ENCODE peak calls at places on chromosomes 13 and 19, in five cellular contexts. P, Z, M, D and I are unnamed samples.

GRCh38 chr13:83372786-83373185 is 509.5 kb downstream of the SLITRK1 start:
- DNase-seq in D (no peak), Z (no peak), P (no peak), M (no peak), I (no peak)

GRCh38 chr19:2719232-2719735 is 1.9 kb downstream of the DIRAS1 start:
- DNase-seq in M (no peak), P (no peak), Z (no peak), D (no peak), I (no peak)

GRCh38 chr13:47621931-47622330 is 379.1 kb downstream of the SUCLA2 start:
- DNase-seq in Z (no peak), P (no peak), D (no peak), M (peak), I (peak)

GRCh38 chr13:42746846-42747245 is 34.5 kb upstream of the FAM216B start:
- DNase-seq in Z (no peak), P (no peak), D (no peak), M (no peak), I (no peak)

GRCh38 chr13:108486096-108486495 is 143.3 kb upstream of the MYO16 start:
- DNase-seq in D (no peak), Z (no peak), P (no peak), M (no peak), I (no peak)

GRCh38 chr13:24038405-24038804 is 122.1 kb upstream of the SPATA13 start:
- DNase-seq in M (peak), P (no peak), D (no peak), Z (no peak), I (peak)

GRCh38 chr13:29543230-29544215 is 52.0 kb downstream of the SLC7A1 start:
- DNase-seq in D (no peak), M (no peak), P (no peak), Z (no peak), I (peak)

GRCh38 chr13:100722517-100722916 is 47.9 kb upstream of the TMTC4 start:
- DNase-seq in Z (no peak), M (no peak), P (no peak), D (no peak), I (no peak)

GRCh38 chr13:59963827-59964226 is 199.9 kb downstream of the DIAPH3 start:
- DNase-seq in Z (no peak), D (no peak), P (no peak), M (no peak), I (no peak)

GRCh38 chr13:29484796-29485195 is 110.7 kb downstream of the SLC7A1 start:
- DNase-seq in M (no peak), P (no peak), D (no peak), Z (no peak), I (no peak)

GRCh38 chr13:95624020-95624419 is 20.5 kb downstream of the DZIP1 start:
- DNase-seq in Z (no peak), M (peak), P (no peak), D (no peak), I (peak)

GRCh38 chr19:3692141-3693029 is 7.9 kb downstream of the PIP5K1C start:
- DNase-seq in D (no peak), M (no peak), P (no peak), Z (no peak), I (no peak)

GRCh38 chr19:991174-991931 is 7.2 kb downstream of the WDR18 start:
- DNase-seq in M (peak), Z (no peak), D (no peak), P (no peak), I (peak)

GRCh38 chr13:44050450-44051063 is 170.9 kb downstream of the LACC1 start:
- DNase-seq in D (no peak), Z (no peak), M (peak), P (no peak), I (peak)

GRCh38 chr13:108777421-108778420 is 148.3 kb downstream of the MYO16 start:
- DNase-seq in P (no peak), Z (no peak), D (no peak), M (peak), I (no peak)

GRCh38 chr13:27117947-27118346 is 53.7 kb downstream of the USP12 start:
- DNase-seq in P (no peak), D (no peak), Z (no peak), M (no peak), I (no peak)

GRCh38 chr19:3154957-3155736 is 19.3 kb downstream of the GNA15 start:
- DNase-seq in M (peak), Z (no peak), P (peak), D (peak), I (peak)

GRCh38 chr13:26709461-26709860 is 51.1 kb downstream of the GPR12 start:
- DNase-seq in M (no peak), Z (no peak), D (no peak), P (no peak), I (no peak)

GRCh38 chr13:98504029-98504351 is 72.9 kb downstream of the STK24 start:
- DNase-seq in Z (no peak), P (no peak), M (no peak), D (no peak), I (no peak)

GRCh38 chr19:35153701-35154534 is 617 bp upstream of the FXYD5 start:
- DNase-seq in Z (no peak), M (peak), D (peak), P (peak), I (peak)

GRCh38 chr19:29783627-29784190 is 28.1 kb upstream of the CCNE1 start:
- DNase-seq in D (no peak), Z (no peak), M (no peak), P (no peak), I (no peak)
- TF ChIP-seq CTCF in D (no peak), Z (no peak), M (no peak), P (no peak), I (no peak)

GRCh38 chr13:25571237-25571636 is 199.5 kb downstream of the ATP8A2 start:
- DNase-seq in P (no peak), M (no peak), D (no peak), Z (no peak), I (no peak)
- TF ChIP-seq CTCF in P (no peak), M (no peak), D (no peak), Z (no peak), I (no peak)

GRCh38 chr19:47272448-47273312 is 2.0 kb upstream of the INAFM1 start:
- DNase-seq in Z (no peak), D (no peak), P (peak), M (no peak), I (peak)
- TF ChIP-seq CTCF in Z (peak), D (no peak), P (no peak), M (no peak), I (no peak)

GRCh38 chr13:34143637-34144036 is 325.7 kb downstream of the RFC3 start:
- DNase-seq in D (no peak), P (no peak), M (no peak), Z (no peak), I (no peak)

GRCh38 chr13:34148359-34148758 is 330.4 kb downstream of the RFC3 start:
- DNase-seq in P (no peak), M (no peak), Z (no peak), D (no peak), I (no peak)

GRCh38 chr13:34139660-34140059 is 321.7 kb downstream of the RFC3 start:
- DNase-seq in D (no peak), P (no peak), Z (no peak), M (no peak), I (no peak)

GRCh38 chr13:34145061-34145460 is 327.1 kb downstream of the RFC3 start:
- DNase-seq in P (no peak), M (no peak), D (no peak), Z (no peak), I (no peak)
- TF ChIP-seq CTCF in P (no peak), M (no peak), D (no peak), Z (no peak), I (no peak)

GRCh38 chr19:5864725-5865486 is 5.4 kb downstream of the FUT5 start:
- DNase-seq in Z (no peak), P (no peak), M (no peak), D (no peak), I (no peak)
- TF ChIP-seq CTCF in Z (no peak), P (no peak), M (peak), D (no peak), I (peak)